ENCODE peak calls at places on chromosomes 5 and 9, in seven cellular contexts. X is GM18507; K is effector memory CD4-positive, alpha-beta T cell; J is stimulated activated CD8-positive, alpha-beta memory T cell treated with anti-CD3 and anti-CD28 coated beads, Interleukin-12 subunit alpha, Interleukin-12 subunit beta, amount 100 ng/mL, for 1 hour; G is KG1; W is T-cell; D is H7. O is an unnamed sample.

GRCh38 chr9:72013188-72013877 is 47.1 kb downstream of the C9orf57 start:
- DNase-seq in X (no peak), K (no peak), J (no peak), G (no peak), W (no peak), D (no peak), O (no peak)

GRCh38 chr5:154813736-154814135 is 36.7 kb downstream of the FAXDC2 start:
- DNase-seq in X (no peak), K (no peak), J (peak), G (no peak), W (peak), D (no peak), O (peak)

GRCh38 chr5:170631471-170632195 is 127.8 kb downstream of the KCNIP1 start:
- DNase-seq in X (no peak), K (no peak), J (no peak), G (no peak), W (no peak), D (peak), O (no peak)

GRCh38 chr5:53076014-53076413 is 33.5 kb downstream of the MOCS2 start:
- DNase-seq in X (no peak), K (no peak), J (no peak), G (no peak), W (no peak), D (no peak), O (no peak)

GRCh38 chr5:31075981-31076380 is 117.5 kb upstream of the CDH6 start:
- DNase-seq in X (no peak), K (no peak), J (no peak), G (no peak), W (no peak), D (no peak), O (no peak)

GRCh38 chr5:102049517-102049916 is 246.6 kb downstream of the SLCO4C1 start:
- DNase-seq in X (no peak), K (no peak), J (no peak), G (no peak), W (no peak), D (no peak), O (no peak)

GRCh38 chr5:6251579-6252102 is 126.7 kb downstream of the MED10 start:
- DNase-seq in X (no peak), K (no peak), J (no peak), G (no peak), W (no peak), D (no peak), O (no peak)

GRCh38 chr5:151270599-151270998 is 17.6 kb downstream of the GM2A start:
- DNase-seq in X (no peak), K (no peak), J (no peak), G (no peak), W (no peak), D (no peak), O (no peak)

GRCh38 chr5:60488466-60489130 is 211.4 kb downstream of the DEPDC1B start:
- DNase-seq in X (no peak), K (no peak), J (no peak), G (no peak), W (no peak), D (no peak), O (no peak)

GRCh38 chr9:131385296-131385695 is 8.6 kb upstream of the PRRC2B start:
- DNase-seq in X (no peak), K (no peak), J (no peak), G (no peak), W (no peak), D (no peak), O (no peak)

GRCh38 chr9:105341784-105342183 is 97.3 kb downstream of the SLC44A1 start:
- DNase-seq in X (no peak), K (no peak), J (no peak), G (no peak), W (no peak), D (no peak), O (no peak)

GRCh38 chr9:28289732-28290131 is 716.5 kb upstream of the C9orf72 start:
- DNase-seq in X (no peak), K (no peak), J (no peak), G (no peak), W (no peak), D (no peak), O (no peak)

GRCh38 chr5:157993201-157993600 is 134.3 kb upstream of the CLINT1 start:
- DNase-seq in X (no peak), K (no peak), J (no peak), G (no peak), W (no peak), D (no peak), O (no peak)

GRCh38 chr5:79508354-79508753 is 5.6 kb downstream of the HOMER1 start:
- DNase-seq in X (no peak), K (no peak), J (no peak), G (no peak), W (no peak), D (no peak), O (no peak)

GRCh38 chr5:38843665-38844064 is 2.1 kb upstream of the OSMR start:
- DNase-seq in X (no peak), K (no peak), J (no peak), G (no peak), W (no peak), D (no peak), O (no peak)

GRCh38 chr9:16787724-16788123 is 82.7 kb downstream of the BNC2 start:
- DNase-seq in X (no peak), K (no peak), J (no peak), G (no peak), W (no peak), D (no peak), O (no peak)

GRCh38 chr5:93511445-93511844 is 69.6 kb downstream of the NR2F1-AS1 start:
- DNase-seq in X (no peak), K (no peak), J (no peak), G (no peak), W (no peak), D (no peak), O (no peak)

GRCh38 chr5:89147026-89147425 is 264.0 kb upstream of the MEF2C start:
- DNase-seq in X (no peak), K (no peak), J (no peak), G (no peak), W (no peak), D (no peak), O (no peak)

GRCh38 chr5:51043740-51044139 is 339.5 kb upstream of the ISL1 start:
- DNase-seq in X (no peak), K (no peak), J (no peak), G (no peak), W (no peak), D (no peak), O (no peak)

GRCh38 chr5:26193626-26194025 is 844.8 kb downstream of the CDH9 start:
- DNase-seq in X (no peak), K (no peak), J (no peak), G (no peak), W (no peak), D (no peak), O (no peak)

GRCh38 chr5:38289457-38289856 is 31.1 kb downstream of the EGFLAM start:
- DNase-seq in X (no peak), K (no peak), J (no peak), G (no peak), W (no peak), D (no peak), O (no peak)

GRCh38 chr9:36874921-36875320 is 159.1 kb downstream of the PAX5 start:
- DNase-seq in X (no peak), K (no peak), J (no peak), G (no peak), W (no peak), D (no peak), O (no peak)

GRCh38 chr5:71782771-71783770 is 64.0 kb downstream of the CARTPT start:
- DNase-seq in X (peak), K (no peak), J (no peak), G (peak), W (no peak), D (peak), O (peak)

GRCh38 chr5:15620501-15620900 is 120.5 kb downstream of the FBXL7 start:
- DNase-seq in X (no peak), K (no peak), J (no peak), G (no peak), W (no peak), D (no peak), O (no peak)

GRCh38 chr5:9624196-9624947 is 5.8 kb downstream of the TAS2R1 start:
- DNase-seq in X (no peak), K (no peak), J (no peak), G (no peak), W (no peak), D (no peak), O (no peak)

GRCh38 chr5:10126900-10127299 is 122.8 kb downstream of the ATPSCKMT start:
- DNase-seq in X (no peak), K (no peak), J (no peak), G (no peak), W (no peak), D (no peak), O (no peak)

GRCh38 chr9:69431777-69432176 is 106.8 kb downstream of the ENTREP1 start:
- DNase-seq in X (no peak), K (no peak), J (no peak), G (no peak), W (no peak), D (no peak), O (no peak)

GRCh38 chr9:78601957-78602565 is 305.1 kb downstream of the PSAT1 start:
- DNase-seq in X (no peak), K (no peak), J (no peak), G (peak), W (no peak), D (no peak), O (no peak)